ENCODE peak calls at places on chromosomes 3 and 15, in five cellular contexts. One of them, this sample, is unnamed.

GRCh38 chr3:133494469-133494868 is 79.0 kb upstream of the CDV3 start:
- DNase-seq in activated CD4-positive, alpha-beta T cell treated with anti-CD3 and anti-CD28 coated beads, Interleukin-2, amount 50 U/mL, for 24 hours: no peak
- DNase-seq in NCI-H510A: no peak
- DNase-seq in stimulated activated CD8-positive, alpha-beta memory T cell treated with anti-CD3 and anti-CD28 coated beads, Interleukin-2, amount 100 ng/mL, for 48 hours: no peak
- DNase-seq in M059J: peak
- DNase-seq in this sample: no peak

GRCh38 chr15:56042031-56042430 is 48.6 kb upstream of the NEDD4 start:
- DNase-seq in activated CD4-positive, alpha-beta T cell treated with anti-CD3 and anti-CD28 coated beads, Interleukin-2, amount 50 U/mL, for 24 hours: no peak
- DNase-seq in NCI-H510A: no peak
- DNase-seq in stimulated activated CD8-positive, alpha-beta memory T cell treated with anti-CD3 and anti-CD28 coated beads, Interleukin-2, amount 100 ng/mL, for 48 hours: no peak
- DNase-seq in M059J: peak
- DNase-seq in this sample: no peak

GRCh38 chr3:169744332-169745054 is 20.4 kb downstream of the TERC start:
- DNase-seq in activated CD4-positive, alpha-beta T cell treated with anti-CD3 and anti-CD28 coated beads, Interleukin-2, amount 50 U/mL, for 24 hours: no peak
- DNase-seq in NCI-H510A: no peak
- DNase-seq in stimulated activated CD8-positive, alpha-beta memory T cell treated with anti-CD3 and anti-CD28 coated beads, Interleukin-2, amount 100 ng/mL, for 48 hours: no peak
- DNase-seq in M059J: peak
- DNase-seq in this sample: no peak

GRCh38 chr3:174035317-174035886 is 637.9 kb downstream of the NLGN1 start:
- DNase-seq in activated CD4-positive, alpha-beta T cell treated with anti-CD3 and anti-CD28 coated beads, Interleukin-2, amount 50 U/mL, for 24 hours: no peak
- DNase-seq in NCI-H510A: no peak
- DNase-seq in stimulated activated CD8-positive, alpha-beta memory T cell treated with anti-CD3 and anti-CD28 coated beads, Interleukin-2, amount 100 ng/mL, for 48 hours: no peak
- DNase-seq in M059J: no peak
- DNase-seq in this sample: no peak

GRCh38 chr3:146322216-146322615 is 71.3 kb upstream of the PLSCR4 start:
- DNase-seq in activated CD4-positive, alpha-beta T cell treated with anti-CD3 and anti-CD28 coated beads, Interleukin-2, amount 50 U/mL, for 24 hours: no peak
- DNase-seq in NCI-H510A: no peak
- DNase-seq in stimulated activated CD8-positive, alpha-beta memory T cell treated with anti-CD3 and anti-CD28 coated beads, Interleukin-2, amount 100 ng/mL, for 48 hours: no peak
- DNase-seq in M059J: no peak
- DNase-seq in this sample: no peak

GRCh38 chr15:76057332-76058000 is 2.3 kb upstream of the TMEM266 start:
- DNase-seq in activated CD4-positive, alpha-beta T cell treated with anti-CD3 and anti-CD28 coated beads, Interleukin-2, amount 50 U/mL, for 24 hours: peak
- DNase-seq in NCI-H510A: no peak
- DNase-seq in stimulated activated CD8-positive, alpha-beta memory T cell treated with anti-CD3 and anti-CD28 coated beads, Interleukin-2, amount 100 ng/mL, for 48 hours: peak
- DNase-seq in M059J: peak
- DNase-seq in this sample: peak

GRCh38 chr15:40722354-40722753 is 27.4 kb downstream of the RAD51 start:
- DNase-seq in activated CD4-positive, alpha-beta T cell treated with anti-CD3 and anti-CD28 coated beads, Interleukin-2, amount 50 U/mL, for 24 hours: no peak
- DNase-seq in NCI-H510A: no peak
- DNase-seq in stimulated activated CD8-positive, alpha-beta memory T cell treated with anti-CD3 and anti-CD28 coated beads, Interleukin-2, amount 100 ng/mL, for 48 hours: no peak
- DNase-seq in M059J: no peak
- DNase-seq in this sample: no peak

GRCh38 chr3:14902719-14903118 is 44.7 kb upstream of the NR2C2 start:
- DNase-seq in activated CD4-positive, alpha-beta T cell treated with anti-CD3 and anti-CD28 coated beads, Interleukin-2, amount 50 U/mL, for 24 hours: no peak
- DNase-seq in NCI-H510A: no peak
- DNase-seq in stimulated activated CD8-positive, alpha-beta memory T cell treated with anti-CD3 and anti-CD28 coated beads, Interleukin-2, amount 100 ng/mL, for 48 hours: no peak
- DNase-seq in M059J: no peak
- DNase-seq in this sample: no peak

GRCh38 chr15:68650901-68651709 is 72.3 kb downstream of the CORO2B start:
- DNase-seq in activated CD4-positive, alpha-beta T cell treated with anti-CD3 and anti-CD28 coated beads, Interleukin-2, amount 50 U/mL, for 24 hours: peak
- DNase-seq in NCI-H510A: no peak
- DNase-seq in stimulated activated CD8-positive, alpha-beta memory T cell treated with anti-CD3 and anti-CD28 coated beads, Interleukin-2, amount 100 ng/mL, for 48 hours: peak
- DNase-seq in M059J: no peak
- DNase-seq in this sample: peak

GRCh38 chr15:60574801-60575631 is 96.1 kb upstream of the ICE2 start:
- DNase-seq in activated CD4-positive, alpha-beta T cell treated with anti-CD3 and anti-CD28 coated beads, Interleukin-2, amount 50 U/mL, for 24 hours: no peak
- DNase-seq in NCI-H510A: no peak
- DNase-seq in stimulated activated CD8-positive, alpha-beta memory T cell treated with anti-CD3 and anti-CD28 coated beads, Interleukin-2, amount 100 ng/mL, for 48 hours: no peak
- DNase-seq in M059J: peak
- DNase-seq in this sample: no peak

GRCh38 chr3:52891615-52892081 is 5.7 kb downstream of the STIMATE start:
- DNase-seq in activated CD4-positive, alpha-beta T cell treated with anti-CD3 and anti-CD28 coated beads, Interleukin-2, amount 50 U/mL, for 24 hours: no peak
- DNase-seq in NCI-H510A: no peak
- DNase-seq in stimulated activated CD8-positive, alpha-beta memory T cell treated with anti-CD3 and anti-CD28 coated beads, Interleukin-2, amount 100 ng/mL, for 48 hours: no peak
- DNase-seq in M059J: no peak
- DNase-seq in this sample: no peak

GRCh38 chr3:3464131-3464530 is 284.6 kb upstream of the CRBN start:
- DNase-seq in activated CD4-positive, alpha-beta T cell treated with anti-CD3 and anti-CD28 coated beads, Interleukin-2, amount 50 U/mL, for 24 hours: no peak
- DNase-seq in NCI-H510A: no peak
- DNase-seq in stimulated activated CD8-positive, alpha-beta memory T cell treated with anti-CD3 and anti-CD28 coated beads, Interleukin-2, amount 100 ng/mL, for 48 hours: no peak
- DNase-seq in M059J: no peak
- DNase-seq in this sample: no peak

GRCh38 chr15:87591042-87591441 is 665.5 kb downstream of the NTRK3 start:
- DNase-seq in activated CD4-positive, alpha-beta T cell treated with anti-CD3 and anti-CD28 coated beads, Interleukin-2, amount 50 U/mL, for 24 hours: no peak
- DNase-seq in NCI-H510A: no peak
- DNase-seq in stimulated activated CD8-positive, alpha-beta memory T cell treated with anti-CD3 and anti-CD28 coated beads, Interleukin-2, amount 100 ng/mL, for 48 hours: no peak
- DNase-seq in M059J: peak
- DNase-seq in this sample: no peak

GRCh38 chr3:16456784-16457415 is 56.6 kb downstream of the RFTN1 start:
- DNase-seq in activated CD4-positive, alpha-beta T cell treated with anti-CD3 and anti-CD28 coated beads, Interleukin-2, amount 50 U/mL, for 24 hours: no peak
- DNase-seq in NCI-H510A: no peak
- DNase-seq in stimulated activated CD8-positive, alpha-beta memory T cell treated with anti-CD3 and anti-CD28 coated beads, Interleukin-2, amount 100 ng/mL, for 48 hours: no peak
- DNase-seq in M059J: peak
- DNase-seq in this sample: no peak

GRCh38 chr15:74156678-74157411 is 16.7 kb upstream of the ISLR start:
- DNase-seq in activated CD4-positive, alpha-beta T cell treated with anti-CD3 and anti-CD28 coated beads, Interleukin-2, amount 50 U/mL, for 24 hours: no peak
- DNase-seq in NCI-H510A: no peak
- DNase-seq in stimulated activated CD8-positive, alpha-beta memory T cell treated with anti-CD3 and anti-CD28 coated beads, Interleukin-2, amount 100 ng/mL, for 48 hours: no peak
- DNase-seq in M059J: no peak
- DNase-seq in this sample: no peak

GRCh38 chr3:126102530-126102951 is 18.6 kb upstream of the SLC41A3 start:
- DNase-seq in activated CD4-positive, alpha-beta T cell treated with anti-CD3 and anti-CD28 coated beads, Interleukin-2, amount 50 U/mL, for 24 hours: no peak
- DNase-seq in NCI-H510A: no peak
- DNase-seq in stimulated activated CD8-positive, alpha-beta memory T cell treated with anti-CD3 and anti-CD28 coated beads, Interleukin-2, amount 100 ng/mL, for 48 hours: no peak
- DNase-seq in M059J: peak
- DNase-seq in this sample: no peak

GRCh38 chr3:8387591-8387990 is 114.0 kb upstream of the LMCD1 start:
- DNase-seq in activated CD4-positive, alpha-beta T cell treated with anti-CD3 and anti-CD28 coated beads, Interleukin-2, amount 50 U/mL, for 24 hours: no peak
- DNase-seq in NCI-H510A: no peak
- DNase-seq in stimulated activated CD8-positive, alpha-beta memory T cell treated with anti-CD3 and anti-CD28 coated beads, Interleukin-2, amount 100 ng/mL, for 48 hours: no peak
- DNase-seq in M059J: no peak
- DNase-seq in this sample: no peak

GRCh38 chr3:130345487-130346079 is at the start of gene COL6A5:
- DNase-seq in activated CD4-positive, alpha-beta T cell treated with anti-CD3 and anti-CD28 coated beads, Interleukin-2, amount 50 U/mL, for 24 hours: no peak
- DNase-seq in NCI-H510A: no peak
- DNase-seq in stimulated activated CD8-positive, alpha-beta memory T cell treated with anti-CD3 and anti-CD28 coated beads, Interleukin-2, amount 100 ng/mL, for 48 hours: no peak
- DNase-seq in M059J: no peak
- DNase-seq in this sample: no peak

GRCh38 chr3:119191800-119192199 is 18.4 kb downstream of the UPK1B start:
- DNase-seq in activated CD4-positive, alpha-beta T cell treated with anti-CD3 and anti-CD28 coated beads, Interleukin-2, amount 50 U/mL, for 24 hours: no peak
- DNase-seq in NCI-H510A: no peak
- DNase-seq in stimulated activated CD8-positive, alpha-beta memory T cell treated with anti-CD3 and anti-CD28 coated beads, Interleukin-2, amount 100 ng/mL, for 48 hours: no peak
- DNase-seq in M059J: no peak
- DNase-seq in this sample: no peak

GRCh38 chr15:29534378-29534777 is 264.8 kb upstream of the NSMCE3 start:
- DNase-seq in activated CD4-positive, alpha-beta T cell treated with anti-CD3 and anti-CD28 coated beads, Interleukin-2, amount 50 U/mL, for 24 hours: no peak
- DNase-seq in NCI-H510A: no peak
- DNase-seq in stimulated activated CD8-positive, alpha-beta memory T cell treated with anti-CD3 and anti-CD28 coated beads, Interleukin-2, amount 100 ng/mL, for 48 hours: no peak
- DNase-seq in M059J: peak
- DNase-seq in this sample: no peak

GRCh38 chr3:73056365-73057150 is 4.9 kb upstream of the EBLN2 start:
- DNase-seq in activated CD4-positive, alpha-beta T cell treated with anti-CD3 and anti-CD28 coated beads, Interleukin-2, amount 50 U/mL, for 24 hours: no peak
- DNase-seq in NCI-H510A: no peak
- DNase-seq in stimulated activated CD8-positive, alpha-beta memory T cell treated with anti-CD3 and anti-CD28 coated beads, Interleukin-2, amount 100 ng/mL, for 48 hours: no peak
- DNase-seq in M059J: peak
- DNase-seq in this sample: no peak

GRCh38 chr15:67080900-67081431 is 15.6 kb downstream of the SMAD3 start:
- DNase-seq in activated CD4-positive, alpha-beta T cell treated with anti-CD3 and anti-CD28 coated beads, Interleukin-2, amount 50 U/mL, for 24 hours: peak
- DNase-seq in NCI-H510A: no peak
- DNase-seq in stimulated activated CD8-positive, alpha-beta memory T cell treated with anti-CD3 and anti-CD28 coated beads, Interleukin-2, amount 100 ng/mL, for 48 hours: no peak
- DNase-seq in M059J: peak
- DNase-seq in this sample: no peak

GRCh38 chr15:45796433-45796832 is 161.6 kb downstream of the SQOR start:
- DNase-seq in activated CD4-positive, alpha-beta T cell treated with anti-CD3 and anti-CD28 coated beads, Interleukin-2, amount 50 U/mL, for 24 hours: no peak
- DNase-seq in NCI-H510A: no peak
- DNase-seq in stimulated activated CD8-positive, alpha-beta memory T cell treated with anti-CD3 and anti-CD28 coated beads, Interleukin-2, amount 100 ng/mL, for 48 hours: no peak
- DNase-seq in M059J: no peak
- DNase-seq in this sample: no peak

GRCh38 chr3:108511490-108511889 is 1.1 kb upstream of the MYH15 start:
- DNase-seq in activated CD4-positive, alpha-beta T cell treated with anti-CD3 and anti-CD28 coated beads, Interleukin-2, amount 50 U/mL, for 24 hours: no peak
- DNase-seq in NCI-H510A: no peak
- DNase-seq in stimulated activated CD8-positive, alpha-beta memory T cell treated with anti-CD3 and anti-CD28 coated beads, Interleukin-2, amount 100 ng/mL, for 48 hours: no peak
- DNase-seq in M059J: no peak
- DNase-seq in this sample: no peak

GRCh38 chr3:35562141-35562540 is 77.2 kb upstream of the ARPP21 start:
- DNase-seq in activated CD4-positive, alpha-beta T cell treated with anti-CD3 and anti-CD28 coated beads, Interleukin-2, amount 50 U/mL, for 24 hours: no peak
- DNase-seq in NCI-H510A: no peak
- DNase-seq in stimulated activated CD8-positive, alpha-beta memory T cell treated with anti-CD3 and anti-CD28 coated beads, Interleukin-2, amount 100 ng/mL, for 48 hours: no peak
- DNase-seq in M059J: no peak
- DNase-seq in this sample: no peak

GRCh38 chr3:182937293-182938051 is 42.9 kb downstream of the DCUN1D1 start:
- DNase-seq in activated CD4-positive, alpha-beta T cell treated with anti-CD3 and anti-CD28 coated beads, Interleukin-2, amount 50 U/mL, for 24 hours: no peak
- DNase-seq in NCI-H510A: peak
- DNase-seq in stimulated activated CD8-positive, alpha-beta memory T cell treated with anti-CD3 and anti-CD28 coated beads, Interleukin-2, amount 100 ng/mL, for 48 hours: no peak
- DNase-seq in M059J: no peak
- DNase-seq in this sample: no peak

GRCh38 chr3:105984837-105985236 is 116.0 kb upstream of the CBLB start:
- DNase-seq in activated CD4-positive, alpha-beta T cell treated with anti-CD3 and anti-CD28 coated beads, Interleukin-2, amount 50 U/mL, for 24 hours: no peak
- DNase-seq in NCI-H510A: no peak
- DNase-seq in stimulated activated CD8-positive, alpha-beta memory T cell treated with anti-CD3 and anti-CD28 coated beads, Interleukin-2, amount 100 ng/mL, for 48 hours: no peak
- DNase-seq in M059J: peak
- DNase-seq in this sample: no peak

GRCh38 chr3:64291345-64291744 is 66.1 kb upstream of the PRICKLE2 start:
- DNase-seq in activated CD4-positive, alpha-beta T cell treated with anti-CD3 and anti-CD28 coated beads, Interleukin-2, amount 50 U/mL, for 24 hours: no peak
- DNase-seq in NCI-H510A: no peak
- DNase-seq in stimulated activated CD8-positive, alpha-beta memory T cell treated with anti-CD3 and anti-CD28 coated beads, Interleukin-2, amount 100 ng/mL, for 48 hours: no peak
- DNase-seq in M059J: peak
- DNase-seq in this sample: no peak

GRCh38 chr3:96266395-96267187 is 547.8 kb upstream of the EPHA6 start:
- DNase-seq in activated CD4-positive, alpha-beta T cell treated with anti-CD3 and anti-CD28 coated beads, Interleukin-2, amount 50 U/mL, for 24 hours: no peak
- DNase-seq in NCI-H510A: no peak
- DNase-seq in stimulated activated CD8-positive, alpha-beta memory T cell treated with anti-CD3 and anti-CD28 coated beads, Interleukin-2, amount 100 ng/mL, for 48 hours: no peak
- DNase-seq in M059J: peak
- DNase-seq in this sample: no peak